ENCODE peak calls at places on chromosomes 4 and X, in ten cellular contexts. E is Peyer's patch; X is retinal pigment epithelial cell; B is transverse colon; A is CD8-positive, alpha-beta T cell; D is mucosa of descending colon; I is GM10248; C is fibroblast of villous mesenchyme; L is thoracic aorta; W is heart right ventricle. K is an unnamed sample.

GRCh38 chr4:85854543-85854942 is 379.6 kb downstream of the ARHGAP24 start:
- DNase-seq in E (no peak), W (peak; percentile 15), X (no peak), L (no peak), I (no peak), D (no peak), B (no peak), C (no peak), A (no peak), K (no peak)

GRCh38 chr4:113436360-113436759 is 325.2 kb downstream of the CAMK2D start:
- DNase-seq in C (peak; percentile 76), W (peak; percentile 67), B (no peak), X (no peak), I (no peak), L (no peak), D (peak; percentile 24), E (no peak), A (no peak), K (no peak)

GRCh38 chr4:142264961-142265360 is 581.1 kb downstream of the INPP4B start:
- DNase-seq in C (peak; percentile 58), L (no peak), B (no peak), I (no peak), E (no peak), A (no peak), W (no peak), D (no peak), X (peak; percentile 52), K (no peak)

GRCh38 chrX:9911479-9911878 is 55.7 kb upstream of the CLDN34 start:
- DNase-seq in D (no peak), B (no peak), A (no peak), X (no peak), E (no peak), L (no peak), C (peak; percentile 51), W (no peak), I (no peak), K (no peak)

GRCh38 chr4:1243451-1244080 is 5.4 kb downstream of the CTBP1 start:
- DNase-seq in B (peak; percentile 11), C (no peak), A (no peak), I (no peak), W (no peak), X (no peak), L (no peak), E (no peak), D (no peak), K (no peak)

GRCh38 chr4:182212211-182212761 is 30.9 kb upstream of the TENM3 start:
- DNase-seq in L (no peak), A (no peak), D (no peak), X (no peak), E (no peak), W (no peak), I (no peak), C (peak; percentile 82), B (no peak), K (no peak)

GRCh38 chr4:145061325-145061920 is 36.6 kb downstream of the ANAPC10 start:
- DNase-seq in L (no peak), I (peak; percentile 22), A (no peak), E (no peak), W (no peak), X (peak; percentile 16), B (no peak), D (no peak), C (peak; percentile 72), K (peak; percentile 35)

GRCh38 chrX:18026171-18026570 is 165.1 kb upstream of the RAI2 start:
- DNase-seq in B (no peak), I (no peak), D (no peak), A (no peak), L (no peak), E (no peak), X (no peak), W (peak; percentile 3), C (no peak), K (no peak)

GRCh38 chr4:183610033-183610432 is 49.0 kb downstream of the RWDD4 start:
- DNase-seq in L (no peak), A (no peak), W (no peak), C (no peak), E (no peak), B (no peak), D (no peak), I (no peak), X (no peak), K (no peak)

GRCh38 chr4:89837385-89837995 is 529 bp upstream of the SNCA start:
- DNase-seq in I (peak; percentile 25), X (no peak), B (no peak), A (no peak), E (no peak), L (no peak), D (peak; percentile 3), C (peak; percentile 18), W (no peak), K (no peak)
- TF ChIP-seq CTCF in I (no peak), X (peak; percentile 27), B (no peak), A (no peak), E (no peak), L (no peak), D (no peak), C (no peak), W (no peak), K (no peak)

GRCh38 chr4:38135201-38135600 is 175.0 kb downstream of the PTTG2 start:
- DNase-seq in B (no peak), C (no peak), X (no peak), E (no peak), I (no peak), A (no peak), L (no peak), D (no peak), W (no peak), K (no peak)
- TF ChIP-seq CTCF in B (no peak), C (no peak), X (no peak), E (no peak), I (no peak), A (no peak), L (no peak), D (no peak), W (no peak), K (no peak)

DNA sequence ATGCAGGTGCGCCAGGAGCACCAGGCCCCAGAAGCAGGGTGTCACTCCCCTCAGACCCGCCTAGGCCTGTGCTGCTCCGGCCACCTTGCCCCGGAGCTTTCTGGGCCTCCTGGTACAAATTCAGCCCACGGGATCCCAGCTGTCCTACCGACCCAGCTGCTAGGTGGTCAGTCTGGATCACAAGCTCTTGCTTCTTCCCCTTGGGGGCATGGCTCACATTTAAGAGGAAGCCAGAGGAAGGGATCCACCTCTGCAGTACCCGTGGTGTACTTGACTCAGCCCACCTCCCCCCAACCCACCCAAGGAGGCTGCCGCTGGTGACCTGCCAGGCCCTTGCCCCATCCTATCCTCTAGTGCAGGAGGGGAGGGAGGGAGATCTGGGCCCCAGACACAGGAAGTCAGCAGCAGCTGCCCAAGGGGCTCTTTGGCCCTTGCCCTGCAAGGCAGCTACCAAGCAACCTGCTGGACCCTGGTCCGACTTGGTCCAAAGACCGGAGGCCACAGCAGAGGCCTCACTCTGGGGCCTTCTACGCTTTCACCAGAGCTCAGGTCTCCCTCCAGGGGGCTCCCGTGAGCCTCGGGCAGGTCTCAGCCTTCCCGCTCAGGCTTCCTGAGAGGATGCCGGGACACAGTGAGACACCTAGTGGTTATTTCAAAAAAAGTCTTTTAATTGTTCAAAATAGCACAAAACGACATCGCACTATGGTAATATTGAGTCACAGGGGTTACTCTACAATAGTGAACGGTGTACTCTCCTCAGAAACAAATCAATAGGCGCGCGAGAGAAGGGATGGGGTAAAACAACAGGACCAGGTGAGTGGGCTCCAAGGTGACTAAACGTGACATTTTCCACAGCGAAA is 2.7 kb upstream of the RENBP start:
- DNase-seq in L (no peak), W (peak; percentile 64), B (peak; percentile 84), X (no peak), A (peak; percentile 60), C (peak; percentile 76), I (peak; percentile 86), D (peak; percentile 75), E (peak; percentile 74), K (no peak)
- TF ChIP-seq CTCF in L (peak; percentile 67), W (peak; percentile 62), B (peak; percentile 84), X (peak; percentile 95), A (peak; percentile 71), C (peak; percentile 88), I (peak; percentile 68), D (peak; percentile 64), E (peak; percentile 81), K (peak; percentile 88)

GRCh38 chr4:185638548-185639301 is 103.4 kb upstream of the PDLIM3 start:
- DNase-seq in L (no peak), E (no peak), X (no peak), A (no peak), D (no peak), C (no peak), W (no peak), I (no peak), B (no peak), K (no peak)

GRCh38 chr4:185642907-185643306 is 107.6 kb upstream of the PDLIM3 start:
- DNase-seq in C (no peak), L (no peak), D (no peak), I (no peak), X (no peak), A (no peak), B (no peak), E (no peak), W (no peak), K (no peak)

GRCh38 chr4:185644408-185644807 is 109.1 kb upstream of the PDLIM3 start:
- DNase-seq in E (no peak), C (no peak), L (no peak), W (no peak), D (no peak), X (no peak), A (no peak), I (no peak), B (no peak), K (no peak)

GRCh38 chr4:185638093-185638492 is 102.8 kb upstream of the PDLIM3 start:
- DNase-seq in X (no peak), W (no peak), B (no peak), A (no peak), D (no peak), E (no peak), C (no peak), I (no peak), L (no peak), K (no peak)

DNA sequence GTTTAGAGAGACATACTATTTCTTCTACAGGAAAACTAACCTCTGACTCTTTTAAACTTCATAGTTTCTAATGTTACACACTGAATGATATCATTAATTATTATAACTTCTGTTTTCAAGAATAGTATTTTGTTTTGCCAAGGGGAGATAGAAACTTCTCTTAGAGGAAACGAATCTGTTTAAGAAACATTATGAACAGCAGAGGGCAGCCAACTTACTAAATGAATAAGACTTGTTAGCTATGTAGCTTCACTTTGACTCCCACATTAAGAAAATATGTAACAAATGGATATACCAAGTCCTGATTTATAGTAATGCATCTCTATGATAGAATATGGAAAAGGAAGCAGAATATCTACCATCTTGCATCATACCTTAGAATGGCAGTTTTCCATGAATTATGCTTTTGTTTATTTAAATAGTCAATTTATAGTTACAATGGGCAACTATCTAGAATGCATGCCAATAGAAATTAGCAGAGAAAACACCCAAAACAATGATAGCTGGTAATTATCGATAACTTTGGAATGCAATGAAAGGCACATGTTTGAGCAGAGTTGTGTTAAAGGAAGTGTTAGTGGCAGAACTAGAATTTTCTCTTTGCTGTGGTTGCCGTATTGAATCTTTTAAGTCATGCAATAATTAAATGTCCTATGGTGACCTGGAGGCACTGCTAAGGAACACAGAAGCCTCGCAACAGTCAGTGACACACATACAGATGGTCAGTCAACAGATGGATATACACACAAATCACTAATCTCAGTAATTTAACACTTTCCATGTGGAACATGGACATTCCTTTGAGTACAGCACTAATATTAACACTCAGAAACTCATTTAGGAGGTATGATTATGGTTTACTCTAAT is 105.7 kb upstream of the PDLIM3 start:
- DNase-seq in C (peak; percentile 86), L (no peak), I (peak; percentile 51), A (no peak), B (no peak), W (no peak), E (no peak), D (peak; percentile 69), X (peak; percentile 48), K (peak; percentile 44)
- TF ChIP-seq CTCF in C (peak; percentile 48), L (no peak), I (peak; percentile 37), A (no peak), B (peak; percentile 40), W (peak; percentile 10), E (peak; percentile 64), D (peak; percentile 8), X (peak; percentile 44), K (peak; percentile 33)

GRCh38 chr4:130306566-130306965 is 1210.6 kb downstream of the C4orf33 start:
- DNase-seq in B (no peak), W (no peak), L (no peak), I (no peak), E (no peak), A (no peak), D (no peak), X (no peak), C (no peak), K (no peak)
- TF ChIP-seq CTCF in B (no peak), W (no peak), L (no peak), I (no peak), E (no peak), A (no peak), D (no peak), X (peak; percentile 7), C (no peak), K (no peak)

K was measured in GM12864.